ENCODE peak calls at places on chromosomes 1 and 21, in eight cellular contexts. X, Q, B, P, R, A, H and J are unnamed samples.

GRCh38 chr1:4736254-4736653 is 81.8 kb downstream of the AJAP1 start:
- DNase-seq in Q (peak), H (no peak), X (no peak), A (no peak), R (no peak), P (no peak), B (no peak), J (no peak)

GRCh38 chr1:36436820-36437219 is 13.4 kb downstream of the OSCP1 start:
- DNase-seq in A (no peak), X (no peak), P (no peak), H (no peak), B (peak), Q (peak), R (no peak), J (no peak)

GRCh38 chr21:46095106-46095719 is 2.7 kb upstream of the COL6A2 start:
- DNase-seq in B (no peak), P (no peak), R (no peak), Q (no peak), X (peak), H (peak), A (no peak), J (no peak)

GRCh38 chr1:36420836-36421317 is 23.2 kb upstream of the LSM10 start:
- DNase-seq in Q (peak), H (peak), A (peak), X (peak), P (peak), R (peak), B (peak), J (no peak)

GRCh38 chr1:186374313-186375151 is 521 bp downstream of the TPR start:
- DNase-seq in R (peak), B (peak), A (no peak), P (peak), H (peak), X (peak), Q (peak), J (no peak)

GRCh38 chr21:45538381-45539045 is 3.7 kb downstream of the SLC19A1 start:
- DNase-seq in R (no peak), X (no peak), P (no peak), Q (no peak), H (no peak), B (no peak), A (no peak), J (peak)

GRCh38 chr1:25616932-25617625 is 488 bp downstream of the MAN1C1 start:
- DNase-seq in Q (no peak), P (no peak), X (peak), R (no peak), H (no peak), B (no peak), A (no peak), J (no peak)

GRCh38 chr1:28195780-28196179 is 19.3 kb upstream of the PTAFR start:
- DNase-seq in A (no peak), R (no peak), B (no peak), X (no peak), H (no peak), Q (no peak), P (no peak), J (no peak)

GRCh38 chr1:219279017-219279770 is 105.5 kb downstream of the LYPLAL1 start:
- DNase-seq in P (no peak), H (no peak), Q (peak), R (no peak), X (no peak), B (peak), A (no peak), J (no peak)

GRCh38 chr1:75170981-75171380 is 36.8 kb downstream of the LHX8 start:
- DNase-seq in P (no peak), X (no peak), Q (no peak), A (no peak), R (no peak), H (no peak), B (no peak), J (no peak)

GRCh38 chr1:118335372-118335771 is 150.3 kb upstream of the SPAG17 start:
- DNase-seq in H (no peak), B (peak), P (no peak), R (peak), A (no peak), Q (no peak), X (no peak), J (no peak)

GRCh38 chr1:6212193-6212959 is 6.5 kb downstream of the RNF207 start:
- DNase-seq in A (no peak), R (no peak), H (no peak), P (no peak), Q (no peak), X (no peak), B (no peak), J (no peak)

GRCh38 chr1:116067564-116067887 is 43.7 kb upstream of the MAB21L3 start:
- DNase-seq in A (no peak), H (no peak), X (no peak), Q (peak), P (no peak), R (peak), B (peak), J (no peak)

GRCh38 chr1:156517746-156518145 is 17.2 kb upstream of the MEF2D start:
- DNase-seq in B (peak), R (no peak), Q (no peak), H (no peak), P (no peak), X (no peak), A (no peak), J (no peak)

GRCh38 chr21:33112670-33113596 is 43.0 kb downstream of the OLIG1 start:
- DNase-seq in H (no peak), B (no peak), R (no peak), A (no peak), Q (no peak), P (no peak), X (no peak), J (no peak)

GRCh38 chr1:91697322-91698260 is 188.4 kb downstream of the TGFBR3 start:
- DNase-seq in A (no peak), P (no peak), H (peak), X (no peak), R (peak), B (peak), Q (peak), J (no peak)

GRCh38 chr1:94821636-94822305 is 1.6 kb downstream of the SLC44A3 start:
- DNase-seq in Q (no peak), X (no peak), H (no peak), B (no peak), R (no peak), P (no peak), A (no peak), J (no peak)

GRCh38 chr1:153921080-153921802 is 1.5 kb downstream of the GATAD2B start:
- DNase-seq in Q (no peak), X (peak), H (no peak), P (no peak), R (no peak), B (no peak), A (no peak), J (no peak)

GRCh38 chr1:7549277-7549676 is 221.8 kb upstream of the VAMP3 start:
- DNase-seq in B (peak), H (peak), X (no peak), P (no peak), Q (peak), R (peak), A (no peak), J (no peak)

GRCh38 chr1:36156329-36157114 is 562 bp downstream of the MAP7D1 start:
- DNase-seq in H (peak), X (peak), R (peak), A (no peak), B (peak), P (peak), Q (peak), J (no peak)

GRCh38 chr1:170664283-170664827 is 424 bp downstream of the PRRX1 start:
- DNase-seq in A (no peak), P (no peak), B (peak), H (no peak), R (no peak), Q (no peak), X (no peak), J (no peak)

GRCh38 chr21:37915941-37916794 is at the start of gene KCNJ6:
- DNase-seq in R (no peak), A (no peak), H (no peak), B (peak), P (peak), Q (peak), X (peak), J (no peak)

GRCh38 chr1:100556925-100557605 is 19.1 kb downstream of the GPR88 start:
- DNase-seq in R (peak), Q (no peak), B (no peak), H (no peak), X (no peak), P (no peak), A (no peak), J (no peak)

GRCh38 chr1:17539526-17540254 is at the start of gene ARHGEF10L:
- DNase-seq in A (no peak), B (peak), R (peak), H (no peak), X (peak), Q (no peak), P (peak), J (no peak)

GRCh38 chr1:99811075-99811474 is 39.1 kb upstream of the AGL start:
- DNase-seq in B (no peak), X (no peak), Q (no peak), R (no peak), P (no peak), A (no peak), H (no peak), J (no peak)

GRCh38 chr1:155177918-155178281 is 4.3 kb downstream of the TRIM46 start:
- DNase-seq in R (no peak), H (no peak), P (no peak), Q (no peak), A (no peak), B (no peak), X (no peak), J (peak)

GRCh38 chr1:209356909-209357498 is 226.5 kb upstream of the CAMK1G start:
- DNase-seq in B (no peak), A (no peak), Q (no peak), H (no peak), P (no peak), R (peak), X (no peak), J (no peak)

GRCh38 chr1:214548988-214549387 is 2.4 kb downstream of the PTPN14 start:
- DNase-seq in B (peak), R (peak), Q (peak), X (no peak), H (no peak), A (no peak), P (no peak), J (no peak)

GRCh38 chr1:64499011-64499410 is 29.1 kb downstream of the CACHD1 start:
- DNase-seq in A (no peak), P (no peak), B (no peak), X (no peak), Q (no peak), R (no peak), H (no peak), J (no peak)

GRCh38 chr1:217907504-217907903 is 276.4 kb downstream of the SPATA17 start:
- DNase-seq in B (peak), H (no peak), X (no peak), A (no peak), Q (peak), R (no peak), P (no peak), J (no peak)

GRCh38 chr1:159076753-159077656 is at the start of gene AIM2:
- DNase-seq in P (no peak), X (peak), H (peak), R (peak), A (no peak), Q (no peak), B (no peak), J (no peak)

GRCh38 chr1:245551536-245551935 is 396.8 kb downstream of the KIF26B start:
- DNase-seq in A (no peak), B (no peak), Q (no peak), H (no peak), X (no peak), R (no peak), P (no peak), J (peak)

GRCh38 chr1:235597867-235598553 is 51.6 kb downstream of the GNG4 start:
- DNase-seq in A (no peak), R (peak), H (no peak), B (peak), X (peak), Q (peak), P (no peak), J (peak)

GRCh38 chr1:38004284-38005101 is 821 bp downstream of the FHL3 start:
- DNase-seq in X (no peak), Q (no peak), B (peak), A (no peak), P (no peak), H (no peak), R (no peak), J (peak)

GRCh38 chr1:44072204-44072603 is 40.9 kb upstream of the SLC6A9 start:
- DNase-seq in P (no peak), A (no peak), R (peak), X (no peak), H (no peak), B (peak), Q (peak), J (no peak)